ENCODE peak calls at places on chromosomes 7 and 10, in four cellular contexts. One of them, this sample, is unnamed.

GRCh38 chr7:102284891-102285540 is 1.7 kb upstream of the SH2B2 start:
- DNase-seq in K562: peak
- DNase-seq in GM12878: no peak
- DNase-seq in HepG2: no peak
- DNase-seq in this sample: no peak

GRCh38 chr10:113454341-113455061 is 98.4 kb upstream of the HABP2 start:
- DNase-seq in HepG2: peak
- DNase-seq in K562: peak
- DNase-seq in GM12878: no peak
- DNase-seq in this sample: peak

GRCh38 chr10:102342958-102343357 is 52.5 kb upstream of the NFKB2 start:
- DNase-seq in K562: no peak
- DNase-seq in HepG2: no peak
- DNase-seq in GM12878: no peak
- DNase-seq in this sample: peak

GRCh38 chr10:127887497-127888415 is 5.0 kb downstream of the CLRN3 start:
- DNase-seq in HepG2: no peak
- DNase-seq in GM12878: no peak
- DNase-seq in K562: no peak
- DNase-seq in this sample: peak

GRCh38 chr10:58742141-58742540 is 229.5 kb downstream of the BICC1 start:
- DNase-seq in GM12878: no peak
- DNase-seq in K562: no peak
- DNase-seq in HepG2: no peak
- DNase-seq in this sample: no peak

GRCh38 chr7:2033586-2034135 is 199.1 kb downstream of the MAD1L1 start:
- DNase-seq in HepG2: no peak
- DNase-seq in GM12878: no peak
- DNase-seq in K562: no peak
- DNase-seq in this sample: no peak

GRCh38 chr10:29081971-29082699 is 206.7 kb upstream of the LYZL1 start:
- DNase-seq in K562: no peak
- DNase-seq in HepG2: no peak
- DNase-seq in GM12878: no peak
- DNase-seq in this sample: no peak

GRCh38 chr10:47402681-47403301 is 18.7 kb upstream of the ZNF488 start:
- DNase-seq in K562: no peak
- DNase-seq in GM12878: no peak
- DNase-seq in HepG2: peak
- DNase-seq in this sample: peak

GRCh38 chr10:79229830-79230562 is 117.3 kb upstream of the PPIF start:
- DNase-seq in K562: no peak
- DNase-seq in GM12878: no peak
- DNase-seq in HepG2: no peak
- DNase-seq in this sample: no peak

GRCh38 chr10:130928306-130928705 is 383.2 kb downstream of the TCERG1L start:
- DNase-seq in K562: no peak
- DNase-seq in HepG2: no peak
- DNase-seq in GM12878: no peak
- DNase-seq in this sample: no peak

GRCh38 chr7:95490366-95490765 is 4.6 kb downstream of the ASB4 start:
- DNase-seq in HepG2: peak
- DNase-seq in GM12878: no peak
- DNase-seq in K562: no peak
- DNase-seq in this sample: no peak

GRCh38 chr7:818031-818699 is 14.1 kb upstream of the SUN1 start:
- DNase-seq in GM12878: no peak
- DNase-seq in HepG2: peak
- DNase-seq in K562: peak
- DNase-seq in this sample: peak

GRCh38 chr10:4810093-4810492 is 15.9 kb upstream of the AKR1E2 start:
- DNase-seq in GM12878: no peak
- DNase-seq in HepG2: no peak
- DNase-seq in K562: no peak
- DNase-seq in this sample: peak

GRCh38 chr10:8312861-8313260 is 258.4 kb downstream of the GATA3 start:
- DNase-seq in K562: no peak
- DNase-seq in HepG2: no peak
- DNase-seq in GM12878: no peak
- DNase-seq in this sample: no peak

GRCh38 chr7:18396953-18397352 is 98.6 kb upstream of the HDAC9 start:
- DNase-seq in GM12878: no peak
- DNase-seq in K562: no peak
- DNase-seq in HepG2: no peak
- DNase-seq in this sample: no peak

GRCh38 chr7:70259497-70259896 is 661.2 kb downstream of the AUTS2 start:
- DNase-seq in K562: no peak
- DNase-seq in GM12878: no peak
- DNase-seq in HepG2: no peak
- DNase-seq in this sample: no peak

GRCh38 chr7:104807676-104808075 is 206.3 kb upstream of the KMT2E start:
- DNase-seq in K562: no peak
- DNase-seq in GM12878: no peak
- DNase-seq in HepG2: no peak
- DNase-seq in this sample: no peak

GRCh38 chr7:158910254-158911053 is 54.1 kb downstream of the DYNC2I1 start:
- DNase-seq in K562: peak
- DNase-seq in HepG2: no peak
- DNase-seq in GM12878: no peak
- DNase-seq in this sample: no peak

GRCh38 chr7:122528879-122529481 is 169.9 kb downstream of the RNF133 start:
- DNase-seq in GM12878: no peak
- DNase-seq in K562: peak
- DNase-seq in HepG2: peak
- DNase-seq in this sample: peak

GRCh38 chr10:44978570-44979280 is at the start of gene DEPP1:
- DNase-seq in K562: peak
- DNase-seq in HepG2: peak
- DNase-seq in GM12878: no peak
- DNase-seq in this sample: peak

GRCh38 chr7:69334706-69335105 is 263.6 kb upstream of the AUTS2 start:
- DNase-seq in HepG2: no peak
- DNase-seq in K562: no peak
- DNase-seq in GM12878: no peak
- DNase-seq in this sample: no peak

GRCh38 chr7:121994625-121995410 is 121.9 kb downstream of the PTPRZ1 start:
- DNase-seq in K562: peak
- DNase-seq in HepG2: peak
- DNase-seq in GM12878: no peak
- DNase-seq in this sample: peak

GRCh38 chr7:45001138-45001694 is 1.2 kb downstream of the CCM2 start:
- DNase-seq in HepG2: no peak
- DNase-seq in GM12878: no peak
- DNase-seq in K562: peak
- DNase-seq in this sample: peak

GRCh38 chr10:774661-775244 is 85.3 kb upstream of the DIP2C start:
- DNase-seq in HepG2: no peak
- DNase-seq in GM12878: no peak
- DNase-seq in K562: no peak
- DNase-seq in this sample: no peak

GRCh38 chr7:138008046-138008587 is 6.2 kb upstream of the CREB3L2 start:
- DNase-seq in HepG2: no peak
- DNase-seq in GM12878: no peak
- DNase-seq in K562: no peak
- DNase-seq in this sample: no peak

GRCh38 chr10:101014966-101015581 is 15.5 kb downstream of the LZTS2 start:
- DNase-seq in K562: peak
- DNase-seq in GM12878: no peak
- DNase-seq in HepG2: no peak
- DNase-seq in this sample: no peak

GRCh38 chr7:98286701-98287485 is 5.4 kb downstream of the BRI3 start:
- DNase-seq in HepG2: no peak
- DNase-seq in GM12878: no peak
- DNase-seq in K562: no peak
- DNase-seq in this sample: no peak

GRCh38 chr10:6233725-6234277 is 31.1 kb downstream of the PFKFB3 start:
- DNase-seq in GM12878: no peak
- DNase-seq in K562: no peak
- DNase-seq in HepG2: no peak
- DNase-seq in this sample: no peak

GRCh38 chr10:15719062-15719898 is 442 bp downstream of the ITGA8 start:
- DNase-seq in K562: no peak
- DNase-seq in GM12878: no peak
- DNase-seq in HepG2: no peak
- DNase-seq in this sample: peak
- TF ChIP-seq EZH2 in K562: no peak
- TF ChIP-seq EZH2 in GM12878: no peak
- TF ChIP-seq EZH2 in HepG2: no peak
- TF ChIP-seq EZH2 in this sample: peak

DNA sequence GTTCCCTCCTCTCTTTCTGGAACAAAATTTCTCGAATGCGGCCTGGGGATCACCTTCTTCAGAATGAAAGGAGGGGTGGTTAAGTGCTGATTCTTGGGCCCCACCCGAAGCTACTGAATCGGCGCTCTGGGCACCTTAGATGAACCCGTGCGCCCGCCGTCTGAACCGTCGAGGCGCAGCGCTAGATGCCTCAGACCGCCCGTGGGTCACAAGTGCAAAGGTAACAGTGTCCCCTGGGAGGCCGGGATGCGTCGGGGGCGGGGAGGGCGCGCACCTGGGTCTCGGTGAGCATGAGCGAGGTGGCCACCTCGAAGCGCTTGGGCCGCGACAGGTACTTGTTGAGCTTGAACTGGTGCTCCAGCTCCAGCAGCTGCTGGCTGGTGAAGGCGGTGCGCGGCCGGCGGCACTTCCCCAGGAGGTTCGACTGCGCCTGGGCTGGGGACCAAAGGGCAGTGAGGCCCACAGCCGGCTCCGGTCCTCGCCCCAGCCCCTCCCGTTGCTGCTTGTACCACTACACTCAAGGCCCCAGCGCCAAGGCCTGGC is 4.2 kb downstream of the MNX1 start:
- DNase-seq in HepG2: no peak
- DNase-seq in K562: no peak
- DNase-seq in GM12878: no peak
- DNase-seq in this sample: no peak
- TF ChIP-seq MYC in HepG2: no peak
- TF ChIP-seq MYC in K562: no peak
- TF ChIP-seq MYC in GM12878: no peak
- TF ChIP-seq MYC in this sample: no peak

DNA sequence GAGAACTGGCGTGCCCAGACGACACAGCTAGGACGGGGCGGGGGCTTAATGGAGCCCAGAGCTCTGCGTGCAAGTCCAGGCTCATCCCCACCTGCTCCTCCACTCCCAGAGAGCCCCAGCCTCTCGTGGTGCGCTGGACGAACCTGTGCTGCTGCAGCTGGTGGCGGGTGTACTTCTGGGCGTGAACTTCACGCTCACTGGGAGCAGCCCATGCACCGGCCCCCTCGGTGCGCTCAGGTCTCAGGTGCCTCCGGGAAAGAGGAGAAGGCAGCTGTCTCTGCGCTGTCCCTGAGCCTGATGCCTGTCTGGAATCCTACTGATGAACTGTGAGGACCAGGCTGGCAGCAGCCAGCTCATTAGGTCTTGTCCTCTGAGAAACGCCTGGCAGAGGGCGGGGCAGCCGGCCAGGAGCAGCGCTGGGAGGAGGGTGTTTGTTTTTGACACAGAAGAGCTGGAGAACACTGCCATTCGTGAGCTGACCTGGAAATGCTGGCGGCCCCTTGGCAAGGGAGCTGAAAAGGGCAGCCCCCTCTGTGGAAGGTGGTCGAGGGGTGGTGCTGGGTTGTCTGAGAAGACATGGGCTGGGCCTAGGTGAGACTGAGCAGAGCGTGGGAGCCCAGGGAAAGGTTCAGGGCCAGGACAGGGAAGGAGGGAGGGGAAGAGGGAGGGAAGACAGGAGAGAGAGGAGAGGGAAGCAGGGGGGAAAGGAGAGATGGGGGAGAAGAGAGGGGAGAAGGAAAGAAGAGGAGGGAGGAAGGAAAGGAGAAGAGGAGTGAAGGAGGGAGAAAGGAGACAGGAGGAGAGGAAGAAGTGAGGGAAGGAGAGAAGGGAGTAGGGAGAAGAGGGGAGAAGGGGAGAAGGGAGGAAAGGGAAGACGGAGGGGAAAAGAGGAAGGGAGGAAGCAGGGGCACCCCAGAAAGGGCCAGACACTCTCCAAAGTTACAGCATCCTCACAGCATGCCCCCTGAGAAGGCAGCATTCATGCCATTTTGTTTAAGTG is 53.5 kb upstream of the TNS3 start:
- DNase-seq in HepG2: peak
- DNase-seq in K562: no peak
- DNase-seq in GM12878: no peak
- DNase-seq in this sample: no peak
- H3K4me3 ChIP-seq in HepG2: peak
- H3K4me3 ChIP-seq in K562: no peak
- H3K4me3 ChIP-seq in GM12878: no peak
- H3K4me3 ChIP-seq in this sample: no peak

DNA sequence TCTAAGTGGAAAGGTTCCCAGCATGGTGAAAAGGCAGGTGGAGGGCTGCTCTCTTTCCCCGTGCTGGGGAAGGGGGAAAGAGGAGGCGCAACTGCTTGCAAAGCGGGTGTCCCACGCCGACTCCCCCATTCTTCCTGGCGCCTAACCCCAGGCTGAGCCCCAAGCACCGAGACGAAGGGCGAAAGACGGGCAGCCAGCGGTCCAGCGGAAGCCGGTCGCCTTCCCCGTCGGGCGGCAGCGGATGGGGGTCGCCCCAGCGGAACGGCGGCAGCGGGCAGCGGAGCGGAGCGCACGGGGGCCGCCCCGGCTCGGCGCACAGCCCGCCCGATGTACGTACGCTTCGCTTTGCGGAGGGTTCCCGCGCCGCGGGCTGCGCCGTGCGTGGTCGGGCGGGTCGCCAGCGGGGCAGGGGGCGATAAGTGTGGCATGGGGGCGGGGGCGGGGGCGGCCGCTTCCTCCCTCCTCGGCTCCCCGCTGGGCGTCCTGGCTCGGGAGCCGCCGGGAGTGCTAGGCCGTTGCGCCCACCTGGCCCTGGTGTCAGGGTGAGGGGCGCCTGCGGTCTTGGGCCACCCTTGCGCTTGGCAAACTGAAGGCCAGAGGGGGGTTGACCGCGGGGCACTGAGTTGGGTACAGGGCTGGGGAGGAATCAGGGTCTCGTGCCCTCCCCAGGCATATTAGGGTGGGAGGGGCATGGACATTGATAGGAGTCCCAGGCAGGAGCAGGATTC is 35.2 kb upstream of the HSPB1 start:
- DNase-seq in GM12878: no peak
- DNase-seq in HepG2: no peak
- DNase-seq in K562: no peak
- DNase-seq in this sample: no peak
- TF ChIP-seq EZH2 in GM12878: no peak
- TF ChIP-seq EZH2 in HepG2: no peak
- TF ChIP-seq EZH2 in K562: peak
- TF ChIP-seq EZH2 in this sample: peak

GRCh38 chr10:22473044-22473443 is 127.7 kb downstream of the SPAG6 start:
- DNase-seq in GM12878: no peak
- DNase-seq in HepG2: no peak
- DNase-seq in K562: no peak
- DNase-seq in this sample: no peak
- TF ChIP-seq MYC in GM12878: no peak
- TF ChIP-seq MYC in HepG2: no peak
- TF ChIP-seq MYC in K562: no peak
- TF ChIP-seq MYC in this sample: no peak

This sample was measured in endothelial cell of umbilical vein.